ENCODE peak calls at places on chromosomes 13 and 19, in ten cellular contexts. O is tibial nerve, X is IMR-90, Y is heart left ventricle, Z is Peyer's patch, M is A549, C is suprapubic skin, Q is adrenal gland, S is spleen, B is breast epithelium. G is an unnamed sample.

GRCh38 chr19:38670921-38671398 is 23.5 kb downstream of the ACTN4 start:
- DNase-seq in O (no peak), X (no peak), Y (no peak), Z (no peak), M (no peak), C (no peak), Q (no peak), S (no peak), B (no peak), G (no peak)

GRCh38 chr19:42634409-42635232 is 39.9 kb upstream of the CEACAM8 start:
- DNase-seq in O (no peak), X (peak; percentile 20), Y (no peak), Z (no peak), M (peak; percentile 73), C (no peak), Q (peak; percentile 25), S (no peak), B (no peak), G (no peak)

GRCh38 chr19:46431824-46432223 is 3.1 kb upstream of the PNMA8C start:
- DNase-seq in O (no peak), X (no peak), Y (no peak), Z (no peak), M (no peak), C (no peak), Q (no peak), S (no peak), B (no peak), G (no peak)

GRCh38 chr13:26967119-26968038 is 204.2 kb downstream of the USP12 start:
- DNase-seq in O (no peak), X (no peak), Y (peak; percentile 72), Z (no peak), M (no peak), C (no peak), Q (no peak), S (no peak), B (no peak), G (no peak)

GRCh38 chr19:39949026-39949747 is 14.8 kb upstream of the FCGBP start:
- DNase-seq in O (no peak), X (no peak), Y (no peak), Z (no peak), M (no peak), C (no peak), Q (no peak), S (no peak), B (no peak), G (no peak)

GRCh38 chr19:29405728-29405995 is 120.1 kb upstream of the VSTM2B start:
- DNase-seq in O (no peak), X (no peak), Y (no peak), Z (no peak), M (no peak), C (no peak), Q (no peak), S (no peak), B (no peak), G (no peak)

GRCh38 chr13:43445651-43446050 is 341.1 kb downstream of the ENOX1 start:
- DNase-seq in O (no peak), X (no peak), Y (no peak), Z (no peak), M (no peak), C (no peak), Q (no peak), S (no peak), B (no peak), G (no peak)

GRCh38 chr19:38743394-38744297 is 628 bp downstream of the CAPN12 start:
- DNase-seq in O (no peak), X (no peak), Y (no peak), Z (no peak), M (no peak), C (no peak), Q (no peak), S (peak; percentile 61), B (no peak), G (no peak)

GRCh38 chr19:16931306-16931705 is 42.5 kb downstream of the F2RL3 start:
- DNase-seq in O (no peak), X (no peak), Y (no peak), Z (no peak), M (no peak), C (no peak), Q (no peak), S (peak; percentile 28), B (no peak), G (no peak)

GRCh38 chr19:17784201-17785008 is 10.5 kb upstream of the B3GNT3 start:
- DNase-seq in O (no peak), X (peak; percentile 36), Y (peak; percentile 57), Z (peak; percentile 72), M (peak; percentile 70), C (no peak), Q (peak; percentile 47), S (peak; percentile 86), B (peak; percentile 32), G (no peak)

GRCh38 chr13:114112826-114113322 is 19.5 kb downstream of the RASA3 start:
- DNase-seq in O (peak; percentile 8), X (no peak), Y (no peak), Z (no peak), M (no peak), C (peak; percentile 48), Q (no peak), S (peak; percentile 63), B (no peak), G (peak; percentile 7)

GRCh38 chr13:114048463-114048862 is 74.6 kb upstream of the C13orf46 start:
- DNase-seq in O (no peak), X (no peak), Y (peak; percentile 58), Z (no peak), M (no peak), C (no peak), Q (no peak), S (no peak), B (no peak), G (no peak)

GRCh38 chr19:15126511-15126910 is 19.3 kb downstream of the SYDE1 start:
- DNase-seq in O (no peak), X (no peak), Y (no peak), Z (no peak), M (no peak), C (no peak), Q (no peak), S (no peak), B (no peak), G (no peak)

GRCh38 chr19:30566681-30567420 is 194.7 kb downstream of the ZNF536 start:
- DNase-seq in O (no peak), X (no peak), Y (no peak), Z (no peak), M (no peak), C (peak; percentile 50), Q (no peak), S (no peak), B (no peak), G (no peak)

GRCh38 chr19:40302224-40303011 is 17.3 kb upstream of the AKT2 start:
- DNase-seq in O (no peak), X (no peak), Y (no peak), Z (no peak), M (no peak), C (peak; percentile 26), Q (no peak), S (peak; percentile 14), B (no peak), G (no peak)

GRCh38 chr13:42043676-42044075 is 4.8 kb upstream of the DGKH start:
- DNase-seq in O (no peak), X (no peak), Y (no peak), Z (no peak), M (no peak), C (no peak), Q (no peak), S (no peak), B (no peak), G (no peak)

GRCh38 chr19:13099073-13099999 is 3.3 kb downstream of the LYL1 start:
- DNase-seq in O (no peak), X (no peak), Y (peak; percentile 85), Z (peak; percentile 84), M (no peak), C (no peak), Q (no peak), S (peak; percentile 98), B (no peak), G (peak; percentile 53)

GRCh38 chr13:84445776-84446175 is 563.5 kb upstream of the SLITRK1 start:
- DNase-seq in O (no peak), X (peak; percentile 71), Y (no peak), Z (no peak), M (no peak), C (no peak), Q (no peak), S (peak; percentile 25), B (no peak), G (no peak)

GRCh38 chr19:31232871-31233270 is 116.4 kb downstream of the TSHZ3 start:
- DNase-seq in O (no peak), X (peak; percentile 96), Y (no peak), Z (no peak), M (no peak), C (no peak), Q (no peak), S (no peak), B (no peak), G (no peak)

GRCh38 chr13:39451301-39451700 is 151.7 kb downstream of the LHFPL6 start:
- DNase-seq in O (no peak), X (peak; percentile 16), Y (no peak), Z (no peak), M (no peak), C (no peak), Q (no peak), S (no peak), B (no peak), G (no peak)

GRCh38 chr13:48580185-48580803 is 47.4 kb upstream of the RCBTB2 start:
- DNase-seq in O (peak; percentile 85), X (peak; percentile 56), Y (peak; percentile 68), Z (peak; percentile 78), M (peak; percentile 26), C (no peak), Q (peak; percentile 50), S (no peak), B (peak; percentile 59), G (peak; percentile 32)

GRCh38 chr13:77697208-77698103 is at the start of gene SLAIN1:
- DNase-seq in O (peak; percentile 41), X (peak; percentile 5), Y (peak; percentile 87), Z (peak; percentile 87), M (peak; percentile 35), C (peak; percentile 81), Q (peak; percentile 80), S (peak; percentile 95), B (peak; percentile 67), G (peak; percentile 62)
- TF ChIP-seq POLR2A in O (no peak), X (no peak), Y (no peak), Z (no peak), M (peak; percentile 17), C (peak; percentile 21), Q (peak; percentile 62), S (peak; percentile 23), B (no peak), G (peak; percentile 42)

GRCh38 chr19:934865-935422 is 9.1 kb downstream of the ARID3A start:
- DNase-seq in O (peak; percentile 58), X (peak; percentile 49), Y (peak; percentile 94), Z (no peak), M (no peak), C (peak; percentile 88), Q (peak; percentile 86), S (peak; percentile 94), B (peak; percentile 86), G (peak; percentile 87)
- H3K27ac ChIP-seq in O (peak overlapping the region; percentile 55), X (peak overlapping the region; percentile 97), Y (peak overlapping the region; percentile 79), Z (peak overlapping the region; percentile 60), M (no peak overlapping the region), C (peak overlapping the region; percentile 5), Q (peak overlapping the region; percentile 70), S (peak overlapping the region; percentile 46), B (peak overlapping the region; percentile 69), G (peak overlapping the region; percentile 75)

GRCh38 chr19:48480151-48480475 is 10.9 kb downstream of the CYTH2 start:
- DNase-seq in O (peak; percentile 38), X (no peak), Y (peak; percentile 88), Z (peak; percentile 43), M (no peak), C (no peak), Q (no peak), S (peak; percentile 89), B (no peak), G (peak; percentile 72)
- TF ChIP-seq POLR2A in O (no peak), X (no peak), Y (no peak), Z (no peak), M (no peak), C (no peak), Q (no peak), S (no peak), B (no peak), G (no peak)

GRCh38 chr19:36058481-36059179 is 3.9 kb downstream of the WDR62 start:
- DNase-seq in O (no peak), X (no peak), Y (no peak), Z (no peak), M (no peak), C (no peak), Q (no peak), S (no peak), B (no peak), G (no peak)
- H3K27ac ChIP-seq in O (no peak overlapping the region), X (no peak overlapping the region), Y (no peak overlapping the region), Z (no peak overlapping the region), M (no peak overlapping the region), C (no peak overlapping the region), Q (no peak overlapping the region), S (no peak overlapping the region), B (no peak overlapping the region), G (peak overlapping the region; percentile 45)